ENCODE peak calls at places on chromosome 9, in five cellular contexts. C is PC-3, V is fibroblast of lung, M is endothelial cell of umbilical vein, A is astrocyte. D is an unnamed sample.

GRCh38 chr9:131407717-131408195 is 13.9 kb downstream of the PRRC2B start:
- DNase-seq in A (no peak), C (no peak), M (peak), V (no peak), D (no peak)

GRCh38 chr9:33718987-33719386 is 76.4 kb upstream of the PRSS3 start:
- DNase-seq in A (no peak), M (peak), C (peak), V (no peak), D (peak)

GRCh38 chr9:89095755-89096154 is 82.9 kb downstream of the SHC3 start:
- DNase-seq in M (no peak), A (no peak), V (peak), C (no peak), D (no peak)

GRCh38 chr9:35333551-35333950 is 156.4 kb upstream of the RUSC2 start:
- DNase-seq in V (peak), A (peak), M (peak), C (peak), D (no peak)

GRCh38 chr9:137464291-137464999 is 5.3 kb upstream of the NSMF start:
- DNase-seq in M (no peak), A (no peak), V (no peak), C (no peak), D (peak)

GRCh38 chr9:77649109-77649812 is 1.1 kb upstream of the GNA14 start:
- DNase-seq in A (peak), M (peak), V (peak), C (peak), D (no peak)

GRCh38 chr9:5499889-5500398 is 10.4 kb upstream of the PDCD1LG2 start:
- DNase-seq in V (peak), C (peak), M (peak), A (peak), D (no peak)

GRCh38 chr9:104895572-104895971 is 32.4 kb downstream of the ABCA1 start:
- DNase-seq in A (peak), M (no peak), V (peak), C (peak), D (no peak)

GRCh38 chr9:35380619-35381018 is 109.3 kb upstream of the RUSC2 start:
- DNase-seq in C (no peak), V (no peak), M (no peak), A (no peak), D (no peak)

GRCh38 chr9:89419978-89420394 is 77.9 kb downstream of the SEMA4D start:
- DNase-seq in V (no peak), M (no peak), A (no peak), C (no peak), D (no peak)

GRCh38 chr9:135220601-135221575 is 133.4 kb downstream of the OLFM1 start:
- DNase-seq in C (no peak), M (no peak), V (no peak), A (no peak), D (peak)

GRCh38 chr9:134051319-134051718 is 16.5 kb downstream of the BRD3 start:
- DNase-seq in V (no peak), A (no peak), M (no peak), C (no peak), D (peak)

GRCh38 chr9:36008774-36009300 is 27.9 kb upstream of the RECK start:
- DNase-seq in C (peak), A (no peak), M (peak), V (peak), D (no peak)

GRCh38 chr9:107389617-107390071 is 99.9 kb downstream of the KLF4 start:
- DNase-seq in M (no peak), C (peak), V (peak), A (no peak), D (peak)

GRCh38 chr9:137444106-137444790 is 3.1 kb upstream of the ENTPD8 start:
- DNase-seq in C (no peak), V (no peak), M (no peak), A (no peak), D (peak)

GRCh38 chr9:108582716-108583115 is 273.1 kb downstream of the ACTL7B start:
- DNase-seq in V (no peak), A (no peak), M (no peak), C (no peak), D (no peak)

GRCh38 chr9:97478301-97478981 is 23.0 kb upstream of the TMOD1 start:
- DNase-seq in C (no peak), M (no peak), V (no peak), A (no peak), D (no peak)

GRCh38 chr9:33287087-33287490 is 3.2 kb upstream of the NFX1 start:
- DNase-seq in C (peak), A (peak), V (peak), M (peak), D (no peak)

GRCh38 chr9:103802068-103802467 is 292.0 kb upstream of the SMC2 start:
- DNase-seq in C (no peak), A (peak), V (no peak), M (no peak), D (no peak)

GRCh38 chr9:137163101-137163661 is 6.7 kb downstream of the LRRC26 start:
- DNase-seq in A (no peak), C (no peak), M (peak), V (no peak), D (no peak)

GRCh38 chr9:6354072-6354686 is 26.0 kb downstream of the TPD52L3 start:
- DNase-seq in C (peak), M (peak), V (peak), A (peak), D (no peak)

GRCh38 chr9:117278656-117279055 is 136.2 kb downstream of the ASTN2 start:
- DNase-seq in C (no peak), A (no peak), M (no peak), V (no peak), D (no peak)

DNA sequence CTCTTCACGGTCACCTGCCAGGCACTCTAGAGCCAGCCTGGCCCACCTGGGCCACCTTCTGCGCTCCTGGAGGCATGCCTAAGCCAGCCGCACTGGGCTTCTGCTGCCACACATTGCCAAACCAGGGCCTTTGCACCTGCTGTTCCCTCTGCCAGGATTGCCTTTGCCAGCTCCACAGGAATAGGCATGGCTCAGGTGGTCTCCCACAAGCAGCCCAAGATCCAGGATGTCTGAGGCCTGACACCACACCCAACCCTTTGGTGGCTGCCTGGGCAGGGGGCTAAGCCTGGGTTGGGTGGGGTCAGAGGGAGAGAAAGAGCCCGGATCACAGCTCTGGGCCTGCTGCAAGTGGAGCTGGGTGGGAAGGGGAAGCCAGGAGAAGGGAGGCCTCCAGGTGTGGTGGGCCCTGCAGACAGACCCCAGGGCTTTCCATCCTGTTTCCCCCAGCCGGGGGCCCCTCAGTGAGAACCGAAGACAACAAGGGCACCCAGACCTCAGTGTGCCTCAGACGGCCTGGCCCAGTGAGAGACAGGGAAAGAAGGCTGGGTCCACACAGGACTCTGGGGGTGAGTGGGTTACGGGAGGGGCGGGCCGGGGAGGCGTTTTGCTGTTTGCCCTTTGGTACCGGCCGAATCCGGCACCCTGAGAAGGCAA is 671 bp upstream of the SUSD3 start:
- DNase-seq in V (no peak), C (no peak), A (no peak), M (no peak), D (peak)
- H3K9ac ChIP-seq in V (no peak), C (no peak), A (no peak), M (no peak), D (no peak)

GRCh38 chr9:19583890-19584289 is 175.1 kb downstream of the ACER2 start:
- DNase-seq in A (no peak), M (no peak), C (no peak), V (no peak), D (no peak)
- H3K4me3 ChIP-seq in A (no peak), M (no peak), C (no peak), V (no peak), D (no peak)

GRCh38 chr9:93127395-93127911 is 6.6 kb downstream of the NINJ1 start:
- DNase-seq in A (no peak), M (no peak), C (no peak), V (peak), D (peak)
- TF ChIP-seq CTCF in A (no peak), M (no peak), C (no peak), V (no peak), D (no peak)

DNA sequence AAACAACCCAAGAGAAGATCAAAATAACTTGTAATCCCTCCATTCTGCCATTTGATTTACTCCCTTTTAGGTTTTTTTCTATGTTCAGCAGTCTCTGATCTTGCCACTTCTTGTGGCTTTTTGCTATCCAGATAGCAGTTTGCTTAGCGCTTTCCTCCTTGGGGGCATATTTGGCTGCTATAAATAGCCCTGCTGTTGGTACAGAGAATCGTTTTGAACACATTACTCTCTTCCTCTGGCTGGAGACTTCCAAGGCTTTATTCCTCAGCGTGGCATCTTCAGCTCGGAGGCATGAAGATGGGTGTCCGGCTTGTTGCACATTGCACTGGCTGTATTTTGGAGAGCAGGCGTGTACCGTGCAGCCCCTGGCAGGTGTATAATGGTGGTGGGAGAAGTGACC is 38.6 kb downstream of the HMCN2 start:
- DNase-seq in A (no peak), C (no peak), M (no peak), V (no peak), D (peak)
- H3K9ac ChIP-seq in A (no peak), C (no peak), M (no peak), V (no peak), D (no peak)

GRCh38 chr9:113620016-113620376 is 156.5 kb downstream of the RGS3 start:
- DNase-seq in M (no peak), C (no peak), V (no peak), A (no peak), D (peak)
- H3K4me3 ChIP-seq in M (peak), C (no peak), V (no peak), A (peak), D (peak)

GRCh38 chr9:92986175-92987110 is 39.1 kb downstream of the FGD3 start:
- DNase-seq in C (no peak), V (peak), M (no peak), A (no peak), D (no peak)
- TF ChIP-seq CTCF in C (peak), V (peak), M (peak), A (peak), D (peak)

GRCh38 chr9:38024036-38024681 is 44.9 kb downstream of the SHB start:
- DNase-seq in V (peak), A (peak), C (no peak), M (peak), D (no peak)
- H3K9ac ChIP-seq in V (peak), A (peak), C (no peak), M (no peak), D (no peak)